ENCODE peak calls at places on chromosomes 12 and 14, in five cellular contexts. T is sigmoid colon, M is HepG2, F is GM12891, V is suprapubic skin. X is an unnamed sample.

GRCh38 chr12:31235868-31236395 is 90.0 kb downstream of the SINHCAF start:
- DNase-seq in T (no peak), M (no peak), F (no peak), V (no peak), X (peak; percentile 86)

GRCh38 chr14:58898655-58899316 is 261.0 kb downstream of the DACT1 start:
- DNase-seq in T (no peak), M (no peak), F (no peak), V (no peak), X (no peak)

GRCh38 chr14:36747411-36748184 is 85.9 kb downstream of the PAX9 start:
- DNase-seq in T (no peak), M (peak; percentile 44), F (no peak), V (no peak), X (peak; percentile 31)

GRCh38 chr14:103001226-103001625 is 56.1 kb downstream of the CDC42BPB start:
- DNase-seq in T (no peak), M (no peak), F (no peak), V (no peak), X (no peak)

GRCh38 chr14:106808458-106808857 is 1282.1 kb downstream of the TMEM121 start:
- DNase-seq in T (no peak), M (no peak), F (no peak), V (no peak), X (peak; percentile 57)

GRCh38 chr12:25938581-25938980 is 19.9 kb upstream of the RASSF8 start:
- DNase-seq in T (no peak), M (no peak), F (no peak), V (no peak), X (no peak)

GRCh38 chr14:59391388-59391787 is 73.8 kb downstream of the GPR135 start:
- DNase-seq in T (no peak), M (no peak), F (no peak), V (no peak), X (no peak)

GRCh38 chr12:88450130-88450529 is 130.1 kb downstream of the KITLG start:
- DNase-seq in T (no peak), M (no peak), F (no peak), V (no peak), X (no peak)

GRCh38 chr14:65847065-65847847 is 434.7 kb downstream of the FUT8 start:
- DNase-seq in T (no peak), M (no peak), F (peak; percentile 31), V (no peak), X (no peak)

GRCh38 chr12:102962986-102963385 is 5.5 kb downstream of the ASCL1 start:
- DNase-seq in T (no peak), M (no peak), F (no peak), V (no peak), X (no peak)

GRCh38 chr12:122473543-122474323 is 27.0 kb downstream of the ZCCHC8 start:
- DNase-seq in T (no peak), M (no peak), F (peak; percentile 25), V (no peak), X (no peak)

GRCh38 chr14:101185081-101185835 is 281.7 kb upstream of the RTL1 start:
- DNase-seq in T (no peak), M (no peak), F (no peak), V (no peak), X (peak; percentile 75)

GRCh38 chr14:51079489-51079888 is 15.4 kb downstream of the TRIM9 start:
- DNase-seq in T (no peak), M (no peak), F (no peak), V (no peak), X (no peak)

GRCh38 chr14:37594916-37595808 is at the start of the genes FOXA1 and TTC6:
- DNase-seq in T (no peak), M (peak; percentile 96), F (no peak), V (no peak), X (no peak)

GRCh38 chr12:39807043-39807442 is 187.4 kb upstream of the ABCD2 start:
- DNase-seq in T (no peak), M (peak; percentile 45), F (no peak), V (no peak), X (no peak)

GRCh38 chr12:116092162-116092561 is 185.3 kb downstream of the MED13L start:
- DNase-seq in T (no peak), M (no peak), F (no peak), V (no peak), X (no peak)

GRCh38 chr12:100404769-100405407 is 48.0 kb downstream of the SLC17A8 start:
- DNase-seq in T (no peak), M (peak; percentile 76), F (peak; percentile 15), V (no peak), X (peak; percentile 55)

GRCh38 chr14:84028205-84028604 is 1501.7 kb upstream of the FLRT2 start:
- DNase-seq in T (no peak), M (no peak), F (no peak), V (no peak), X (no peak)

GRCh38 chr12:95998611-95999300 is 2.6 kb upstream of the HAL start:
- DNase-seq in T (no peak), M (peak; percentile 65), F (peak; percentile 51), V (no peak), X (no peak)

GRCh38 chr12:109571773-109572505 is 1.4 kb downstream of the MMAB start:
- DNase-seq in T (no peak), M (no peak), F (no peak), V (no peak), X (no peak)

GRCh38 chr12:102757154-102757873 is 159.7 kb downstream of the PAH start:
- DNase-seq in T (no peak), M (no peak), F (no peak), V (no peak), X (no peak)

GRCh38 chr12:6444031-6444430 is 724 bp upstream of the CD27 start:
- DNase-seq in T (peak; percentile 5), M (no peak), F (no peak), V (no peak), X (no peak)

GRCh38 chr12:113072136-113072535 is 15.6 kb downstream of the DTX1 start:
- DNase-seq in T (no peak), M (peak; percentile 23), F (no peak), V (no peak), X (no peak)

GRCh38 chr12:120944645-120945217 is 33.6 kb upstream of the HNF1A start:
- DNase-seq in T (no peak), M (no peak), F (peak; percentile 44), V (no peak), X (no peak)

GRCh38 chr14:102746568-102747438 is 30.4 kb upstream of the TRAF3 start:
- DNase-seq in T (no peak), M (no peak), F (no peak), V (no peak), X (no peak)

GRCh38 chr12:52873832-52874572 is 25.2 kb upstream of the KRT78 start:
- DNase-seq in T (peak; percentile 93), M (peak; percentile 48), F (peak; percentile 56), V (peak; percentile 94), X (peak; percentile 96)

GRCh38 chr12:49043856-49044258 is 16.7 kb downstream of the KMT2D start:
- DNase-seq in T (peak; percentile 80), M (peak; percentile 34), F (peak; percentile 91), V (no peak), X (no peak)

GRCh38 chr14:85342858-85343607 is 186.9 kb upstream of the FLRT2 start:
- DNase-seq in T (no peak), M (no peak), F (no peak), V (no peak), X (no peak)

GRCh38 chr14:102998393-102998792 is 59.0 kb downstream of the CDC42BPB start:
- DNase-seq in T (no peak), M (no peak), F (no peak), V (no peak), X (no peak)

GRCh38 chr14:105050551-105050897 is 14.7 kb downstream of the GPR132 start:
- DNase-seq in T (peak; percentile 63), M (peak; percentile 30), F (peak; percentile 6), V (peak; percentile 65), X (no peak)

GRCh38 chr14:105052110-105052458 is 13.1 kb downstream of the GPR132 start:
- DNase-seq in T (no peak), M (no peak), F (no peak), V (no peak), X (no peak)

GRCh38 chr14:105053421-105053820 is 11.8 kb downstream of the GPR132 start:
- DNase-seq in T (no peak), M (no peak), F (no peak), V (no peak), X (no peak)

GRCh38 chr14:105049753-105050550 is 15.3 kb downstream of the GPR132 start:
- DNase-seq in T (no peak), M (no peak), F (peak; percentile 16), V (no peak), X (no peak)

GRCh38 chr14:105051182-105052109 is 13.8 kb downstream of the GPR132 start:
- DNase-seq in T (no peak), M (no peak), F (no peak), V (no peak), X (no peak)
- TF ChIP-seq POLR2AphosphoS5 in T (no peak), M (no peak), F (peak; percentile 67), V (no peak), X (no peak)

GRCh38 chr14:75549169-75549568 is 26.9 kb downstream of the BATF start:
- DNase-seq in T (no peak), M (no peak), F (no peak), V (no peak), X (no peak)

GRCh38 chr14:75551021-75551420 is 27.4 kb upstream of the FLVCR2 start:
- DNase-seq in T (no peak), M (no peak), F (no peak), V (no peak), X (no peak)

GRCh38 chr14:75553157-75553556 is 25.3 kb upstream of the FLVCR2 start:
- DNase-seq in T (no peak), M (no peak), F (no peak), V (no peak), X (no peak)

GRCh38 chr14:75554482-75554881 is 23.9 kb upstream of the FLVCR2 start:
- DNase-seq in T (no peak), M (no peak), F (no peak), V (no peak), X (no peak)

DNA sequence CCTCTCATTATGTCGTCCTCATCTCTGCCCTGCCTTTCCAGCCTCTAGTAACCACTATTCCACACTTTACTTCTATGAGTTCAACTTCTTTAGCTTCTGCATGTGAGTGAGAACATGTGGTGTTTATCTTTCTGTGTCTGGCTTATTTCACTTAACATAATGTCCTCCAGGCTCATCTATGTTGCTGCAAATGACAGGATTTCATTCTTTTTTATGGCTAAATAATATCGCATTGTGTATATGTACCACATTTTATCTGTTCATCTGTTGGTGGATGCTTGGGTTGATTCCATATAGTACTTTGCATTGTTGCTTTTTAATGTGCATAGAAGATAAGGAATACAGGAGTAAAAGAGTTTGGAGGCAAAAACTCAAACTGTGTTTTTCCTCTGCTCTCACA is 24.7 kb upstream of the FLVCR2 start:
- DNase-seq in T (no peak), M (no peak), F (no peak), V (no peak), X (no peak)
- TF ChIP-seq POLR2AphosphoS5 in T (peak; percentile 73), M (no peak), F (no peak), V (no peak), X (no peak)

GRCh38 chr14:93713726-93714405 is 74.4 kb downstream of the PRIMA1 start:
- DNase-seq in T (peak; percentile 61), M (no peak), F (no peak), V (no peak), X (peak; percentile 86)
- TF ChIP-seq POLR2AphosphoS5 in T (no peak), M (no peak), F (no peak), V (no peak), X (no peak)

DNA sequence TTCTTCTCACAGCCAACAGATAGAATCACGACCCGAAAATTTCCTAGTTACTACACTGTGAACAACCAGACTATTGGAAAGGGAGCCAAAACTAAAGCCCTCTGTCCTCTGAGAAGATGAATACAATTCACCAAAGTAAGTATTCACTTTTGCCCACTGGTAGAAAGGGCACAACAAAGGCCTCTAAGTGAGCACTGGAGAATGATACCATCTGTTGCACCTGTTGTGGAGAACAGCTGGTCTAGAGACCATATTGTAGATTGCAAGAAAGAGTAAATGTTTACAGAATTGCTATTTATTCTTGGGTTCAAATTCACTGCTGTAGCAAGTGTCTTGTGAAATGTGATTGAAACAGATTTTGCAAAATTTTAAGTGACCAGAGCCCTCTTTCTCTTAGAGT is 46.9 kb upstream of the ANO6 start:
- DNase-seq in T (no peak), M (no peak), F (no peak), V (no peak), X (no peak)
- TF ChIP-seq POLR2AphosphoS5 in T (no peak), M (no peak), F (no peak), V (no peak), X (no peak)